ENCODE peak calls at places on chromosomes 4 and X, in eight cellular contexts. R is H4, F is endodermal cell, V is prostate gland, C is NCI-H1417, N is NCI-H2029 treated with DMSO at 0.1 percent for 48 hours, G is tibial nerve, X is cerebellar nuclear complex. E is an unnamed sample.

GRCh38 chr4:145808021-145808650 is 128.2 kb downstream of the C4orf51 start:
- DNase-seq in X (no peak), R (peak), N (no peak), C (no peak), V (no peak), G (no peak), F (peak), E (no peak)

GRCh38 chrX:120718969-120719368 is 89.1 kb upstream of the C1GALT1C1 start:
- DNase-seq in X (no peak), C (no peak), V (no peak), F (no peak), R (no peak), G (no peak), N (no peak), E (no peak)

GRCh38 chr4:68324509-68325262 is 25.2 kb downstream of the YTHDC1 start:
- DNase-seq in R (no peak), V (no peak), N (no peak), F (no peak), G (no peak), X (no peak), C (no peak), E (no peak)

GRCh38 chr4:126727461-126727860 is 905.3 kb upstream of the INTU start:
- DNase-seq in C (peak), N (no peak), X (no peak), V (no peak), R (no peak), G (no peak), F (no peak), E (no peak)

GRCh38 chr4:147842573-147842972 is 110.7 kb downstream of the ARHGAP10 start:
- DNase-seq in C (no peak), X (no peak), R (no peak), N (no peak), V (no peak), G (no peak), F (no peak), E (no peak)

GRCh38 chrX:110509778-110510510 is 151.3 kb downstream of the RTL9 start:
- DNase-seq in F (peak), V (no peak), G (no peak), C (no peak), R (peak), N (no peak), X (no peak), E (no peak)

GRCh38 chr4:22246816-22247215 is 269.1 kb downstream of the ADGRA3 start:
- DNase-seq in R (no peak), N (no peak), V (no peak), C (no peak), G (no peak), X (no peak), F (no peak), E (no peak)

GRCh38 chr4:145545538-145546224 is 64.0 kb downstream of the SMAD1 start:
- DNase-seq in C (no peak), R (peak), F (no peak), V (peak), N (no peak), G (no peak), X (no peak), E (no peak)

GRCh38 chr4:145552181-145552822 is 66.9 kb upstream of the MMAA start:
- DNase-seq in N (no peak), G (no peak), F (no peak), C (no peak), X (no peak), V (no peak), R (no peak), E (no peak)

E was measured in CD4-positive, alpha-beta T cell.